ENCODE peak calls at places on chromosomes 1 and 21, in five cellular contexts. V is HEK293T, S is SK-N-SH, K is HepG2, L is GM12878. E is an unnamed sample.
A peak's percentile ranks its signal among the peaks of the same experiment; 100 is the strongest.

GRCh38 chr1:54428838-54429513 is 22.8 kb upstream of the SSBP3 start:
- DNase-seq in K (no peak), S (peak; percentile 63), V (no peak), L (no peak), E (no peak)

GRCh38 chr1:217895817-217896216 is 264.7 kb downstream of the SPATA17 start:
- DNase-seq in V (no peak), S (no peak), L (no peak), K (no peak), E (no peak)

GRCh38 chr1:19957779-19958178 is 21.6 kb downstream of the PLA2G2A start:
- DNase-seq in V (peak; percentile 27), S (no peak), L (no peak), K (peak; percentile 30), E (no peak)

GRCh38 chr1:246567258-246568235 is 1.3 kb downstream of the CNST start:
- DNase-seq in K (peak; percentile 9), S (peak; percentile 24), L (no peak), V (no peak), E (peak; percentile 66)

GRCh38 chr1:33986389-33987095 is 122.7 kb downstream of the HMGB4 start:
- DNase-seq in S (no peak), K (no peak), V (no peak), L (no peak), E (no peak)

GRCh38 chr1:226808501-226808900 is 61.9 kb upstream of the PSEN2 start:
- DNase-seq in K (no peak), V (no peak), L (no peak), S (no peak), E (no peak)

GRCh38 chr1:48341221-48341620 is 118.7 kb downstream of the SLC5A9 start:
- DNase-seq in V (no peak), S (no peak), L (no peak), K (no peak), E (no peak)

GRCh38 chr1:216560527-216560926 is 137.3 kb upstream of the USH2A start:
- DNase-seq in L (no peak), S (peak; percentile 17), V (no peak), K (no peak), E (no peak)

GRCh38 chr1:38089712-38090360 is 43.2 kb upstream of the POU3F1 start:
- DNase-seq in V (no peak), L (no peak), S (no peak), K (no peak), E (no peak)

GRCh38 chr1:30572192-30572591 is 151.2 kb downstream of the MATN1 start:
- DNase-seq in K (no peak), S (peak; percentile 33), L (no peak), V (no peak), E (no peak)

GRCh38 chr1:85550784-85551516 is 29.6 kb upstream of the CCN1 start:
- DNase-seq in S (no peak), V (no peak), L (no peak), K (no peak), E (no peak)

GRCh38 chr1:9843576-9843945 is 19.8 kb upstream of the CLSTN1 start:
- DNase-seq in K (no peak), V (no peak), L (no peak), S (peak; percentile 41), E (no peak)

GRCh38 chr1:239898067-239898730 is 193.5 kb upstream of the FMN2 start:
- DNase-seq in L (peak; percentile 12), S (peak; percentile 71), K (peak; percentile 50), V (peak; percentile 89), E (peak; percentile 70)

GRCh38 chr1:64038965-64039926 is 164.2 kb upstream of the UBE2U start:
- DNase-seq in K (no peak), V (peak; percentile 68), S (peak; percentile 61), L (no peak), E (no peak)

GRCh38 chr1:47205918-47206317 is 16.1 kb upstream of the PDZK1IP1 start:
- DNase-seq in L (no peak), S (no peak), K (no peak), V (no peak), E (no peak)

GRCh38 chr1:35894183-35894582 is 11.2 kb downstream of the AGO1 start:
- DNase-seq in V (no peak), L (peak; percentile 75), S (no peak), K (no peak), E (peak; percentile 74)

GRCh38 chr1:43582162-43582566 is 51.5 kb downstream of the PTPRF start:
- DNase-seq in L (peak; percentile 54), V (peak; percentile 40), S (no peak), K (peak; percentile 64), E (peak; percentile 78)

GRCh38 chr1:27145934-27146354 is 9.0 kb downstream of the SLC9A1 start:
- DNase-seq in L (no peak), S (no peak), V (no peak), K (no peak), E (peak; percentile 81)

GRCh38 chr21:43362306-43362927 is 64.5 kb downstream of the SIK1 start:
- DNase-seq in L (no peak), S (peak; percentile 91), V (no peak), K (no peak), E (no peak)

GRCh38 chr21:43864806-43865470 is at the start of gene AGPAT3:
- DNase-seq in K (no peak), V (peak; percentile 59), L (no peak), S (peak; percentile 87), E (peak; percentile 94)

GRCh38 chr1:215146252-215146975 is 63.9 kb downstream of the KCNK2 start:
- DNase-seq in S (peak; percentile 4), V (no peak), L (no peak), K (peak; percentile 24), E (peak; percentile 3)

GRCh38 chr1:3731543-3731942 is 20.7 kb upstream of the CCDC27 start:
- DNase-seq in V (no peak), S (no peak), K (no peak), L (no peak), E (no peak)

GRCh38 chr1:45867697-45868346 is 64.4 kb downstream of the MAST2 start:
- DNase-seq in S (no peak), K (peak; percentile 78), V (no peak), L (no peak), E (no peak)

GRCh38 chr1:162987866-162988265 is 81.3 kb upstream of the RGS4 start:
- DNase-seq in S (no peak), L (no peak), V (no peak), K (no peak), E (no peak)

GRCh38 chr1:21397813-21398188 is 42.1 kb upstream of the NBPF3 start:
- DNase-seq in K (no peak), S (no peak), L (no peak), V (no peak), E (peak; percentile 37)

GRCh38 chr1:147539122-147539575 is 2.2 kb upstream of the BCL9 start:
- DNase-seq in K (peak; percentile 77), S (no peak), L (no peak), V (no peak), E (peak; percentile 40)

GRCh38 chr1:240245629-240246020 is 153.9 kb downstream of the FMN2 start:
- DNase-seq in V (no peak), K (no peak), S (no peak), L (no peak), E (no peak)

GRCh38 chr1:236163460-236164153 is 21.3 kb downstream of the GPR137B start:
- DNase-seq in K (no peak), L (no peak), V (no peak), S (no peak), E (no peak)

GRCh38 chr1:9250336-9250585 is 15.7 kb downstream of the H6PD start:
- DNase-seq in S (no peak), K (no peak), V (no peak), L (no peak), E (no peak)

GRCh38 chr1:245263701-245264100 is 108.9 kb downstream of the KIF26B start:
- DNase-seq in V (no peak), S (no peak), K (no peak), L (no peak), E (no peak)

GRCh38 chr1:93997756-93998155 is 88.5 kb upstream of the GCLM start:
- DNase-seq in S (no peak), V (no peak), L (no peak), K (no peak), E (no peak)

GRCh38 chr21:35206141-35207125 is 157.3 kb upstream of the RUNX1 start:
- DNase-seq in L (no peak), V (no peak), K (no peak), S (no peak), E (peak; percentile 75)

GRCh38 chr1:43366179-43366578 is 1.6 kb downstream of the ELOVL1 start:
- DNase-seq in V (no peak), S (no peak), L (no peak), K (no peak), E (peak; percentile 60)

GRCh38 chr1:200658037-200658808 is 11.5 kb downstream of the DDX59 start:
- DNase-seq in S (no peak), K (no peak), V (no peak), L (no peak), E (no peak)

GRCh38 chr21:33769057-33769456 is 126.8 kb downstream of the ITSN1 start:
- DNase-seq in K (no peak), V (no peak), S (no peak), L (no peak), E (no peak)
- TF ChIP-seq FOXM1 in K (no peak), V (no peak), S (no peak), L (no peak), E (no peak)

GRCh38 chr1:76285578-76286135 is 211.1 kb downstream of the ST6GALNAC3 start:
- DNase-seq in V (no peak), S (peak; percentile 51), L (no peak), K (no peak), E (no peak)
- TF ChIP-seq FOXM1 in V (no peak), S (no peak), L (no peak), K (no peak), E (no peak)

GRCh38 chr1:192475970-192476369 is 99.6 kb upstream of the RGS1 start:
- DNase-seq in L (no peak), S (no peak), K (no peak), V (no peak), E (no peak)

GRCh38 chr1:192475329-192475728 is 100.2 kb upstream of the RGS1 start:
- DNase-seq in S (no peak), L (no peak), V (no peak), K (no peak), E (no peak)

GRCh38 chr1:192476802-192477298 is 98.7 kb upstream of the RGS1 start:
- DNase-seq in K (no peak), V (no peak), S (no peak), L (peak; percentile 34), E (peak; percentile 45)

GRCh38 chr1:192477630-192478029 is 97.9 kb upstream of the RGS1 start:
- DNase-seq in V (no peak), L (peak; percentile 17), K (peak; percentile 16), S (peak; percentile 31), E (no peak)

DNA sequence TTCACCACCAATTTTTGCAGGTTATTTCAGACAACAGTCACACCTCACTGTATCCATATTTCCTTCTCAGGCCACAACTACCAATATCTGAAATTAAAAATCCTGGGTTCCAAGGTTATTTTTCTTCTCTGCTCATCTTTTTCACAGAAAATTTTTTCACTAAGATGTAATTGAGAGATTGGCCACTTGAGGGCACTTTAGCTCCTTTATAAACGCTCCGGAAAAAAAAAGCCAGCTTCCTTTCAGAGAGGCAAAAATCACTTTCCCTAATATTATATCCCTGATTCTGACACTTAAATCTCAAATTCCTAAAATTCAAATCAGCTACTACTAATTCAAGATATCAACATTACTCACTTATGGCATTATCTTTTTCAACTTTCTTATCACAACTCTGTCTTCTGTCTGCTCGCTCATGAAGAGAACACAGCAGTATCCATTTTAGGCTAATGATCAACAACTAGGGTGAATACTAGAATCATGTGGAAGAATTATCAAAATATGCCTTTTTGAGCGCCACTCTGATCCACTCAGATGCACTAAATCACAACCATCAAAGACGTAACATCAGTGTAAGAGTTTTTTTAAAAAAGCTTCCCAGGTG is 101.4 kb upstream of the RGS1 start:
- DNase-seq in K (peak; percentile 10), S (peak; percentile 27), L (no peak), V (peak; percentile 34), E (peak; percentile 54)
- TF ChIP-seq FOXM1 in K (no peak), S (no peak), L (no peak), V (no peak), E (no peak)

GRCh38 chr1:221069178-221069903 is 190.1 kb downstream of the HLX start:
- DNase-seq in K (no peak), L (peak; percentile 87), S (no peak), V (no peak), E (no peak)
- TF ChIP-seq FOXM1 in K (no peak), L (peak; percentile 98), S (no peak), V (no peak), E (no peak)

E was measured in K562.